ENCODE peak calls at places on chromosomes 7 and 10, in four cellular contexts. Z, J, L and E are unnamed samples.

GRCh38 chr7:50335795-50336754 is 31.6 kb downstream of the IKZF1 start:
- DNase-seq in Z (no peak), J (no peak), L (no peak), E (peak)

GRCh38 chr7:132380065-132380464 is 196.2 kb downstream of the PLXNA4 start:
- DNase-seq in Z (no peak), J (peak), L (no peak), E (no peak)

GRCh38 chr7:150451097-150451793 is 815 bp downstream of the GIMAP8 start:
- DNase-seq in Z (peak), J (no peak), L (no peak), E (no peak)

GRCh38 chr7:6615853-6616555 is 594 bp downstream of the ZNF853 start:
- DNase-seq in Z (no peak), J (peak), L (peak), E (no peak)

GRCh38 chr7:31695856-31696255 is 8.8 kb downstream of the PPP1R17 start:
- DNase-seq in Z (no peak), J (no peak), L (no peak), E (no peak)

GRCh38 chr7:147411011-147411614 is 1179.5 kb upstream of the C7orf33 start:
- DNase-seq in Z (no peak), J (no peak), L (no peak), E (no peak)

GRCh38 chr10:110637558-110638053 is 6.5 kb upstream of the RBM20 start:
- DNase-seq in Z (no peak), J (no peak), L (no peak), E (no peak)

GRCh38 chr10:30583778-30584415 is 45.7 kb downstream of the LYZL2 start:
- DNase-seq in Z (peak), J (peak), L (no peak), E (peak)

GRCh38 chr7:123795917-123796316 is 47.1 kb upstream of the WASL start:
- DNase-seq in Z (no peak), J (peak), L (no peak), E (no peak)

GRCh38 chr7:157528785-157529341 is 192.1 kb downstream of the DNAJB6 start:
- DNase-seq in Z (no peak), J (no peak), L (peak), E (no peak)

GRCh38 chr7:134179321-134179720 is 52.2 kb downstream of the LRGUK start:
- DNase-seq in Z (no peak), J (no peak), L (no peak), E (no peak)

GRCh38 chr7:134175724-134176350 is 48.7 kb downstream of the LRGUK start:
- DNase-seq in Z (no peak), J (no peak), L (no peak), E (no peak)

GRCh38 chr7:134174797-134175261 is 47.7 kb downstream of the LRGUK start:
- DNase-seq in Z (peak), J (peak), L (no peak), E (peak)
- TF ChIP-seq CREM in Z (no peak), J (no peak), L (no peak), E (peak)

GRCh38 chr7:129213828-129214227 is 11.0 kb upstream of the AHCYL2 start:
- DNase-seq in Z (no peak), J (peak), L (peak), E (peak)
- TF ChIP-seq CREM in Z (no peak), J (no peak), L (no peak), E (no peak)

DNA sequence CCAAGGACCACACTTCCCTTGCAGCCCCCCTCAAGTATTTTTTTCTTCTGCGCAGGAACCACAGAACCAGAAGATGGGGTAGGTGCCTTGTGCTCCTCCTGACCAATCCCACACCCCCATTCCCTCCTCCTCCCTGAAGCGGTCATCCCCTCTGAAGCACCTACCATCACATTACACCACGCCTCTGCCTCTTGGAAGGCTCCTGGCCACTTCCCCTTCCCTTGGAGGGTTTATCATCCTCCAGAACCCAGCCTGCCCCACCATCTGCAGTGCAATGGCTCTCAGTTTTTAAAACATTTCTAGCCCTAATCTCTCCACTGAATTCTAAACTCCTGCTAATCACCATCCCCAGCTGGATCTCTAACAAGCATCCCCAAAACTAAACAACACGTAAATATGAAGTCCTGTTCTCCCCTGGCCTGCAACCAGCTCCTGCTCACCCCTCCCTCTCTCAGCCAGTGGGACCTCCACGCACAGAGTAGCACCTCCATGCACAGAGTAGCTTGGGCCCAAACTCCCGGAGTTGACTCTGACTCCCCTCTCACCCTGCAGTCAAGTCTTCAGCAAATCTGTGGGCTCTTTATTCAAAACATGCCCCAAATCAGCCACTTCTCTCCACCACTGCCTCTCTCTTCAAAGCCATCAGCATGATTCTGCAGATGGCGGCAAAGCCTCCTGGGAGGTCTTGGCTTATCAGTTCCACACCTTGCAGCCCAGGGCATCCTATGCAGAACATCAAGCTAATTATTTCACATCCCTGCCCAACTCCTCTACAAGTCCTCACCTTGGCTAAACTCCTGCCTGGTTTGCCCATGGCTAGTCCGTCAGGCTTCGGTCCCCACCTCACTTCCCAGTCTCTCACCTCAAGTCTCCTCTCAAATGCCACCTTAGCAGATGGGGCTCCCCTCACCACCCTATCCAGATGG is 70.4 kb downstream of the PIP4K2A start:
- DNase-seq in Z (no peak), J (no peak), L (no peak), E (peak)
- TF ChIP-seq CREM in Z (no peak), J (no peak), L (no peak), E (no peak)

GRCh38 chr7:2864999-2865670 is 21.0 kb upstream of the GNA12 start:
- DNase-seq in Z (no peak), J (peak), L (peak), E (peak)
- TF ChIP-seq CREM in Z (no peak), J (no peak), L (no peak), E (no peak)

GRCh38 chr10:128035557-128035973 is 90.7 kb downstream of the MKI67 start:
- DNase-seq in Z (no peak), J (no peak), L (peak), E (peak)
- TF ChIP-seq CREM in Z (no peak), J (no peak), L (no peak), E (no peak)